ENCODE peak calls at places on chromosomes 1 and 21, in nine cellular contexts. One of them, this sample, is unnamed.

GRCh38 chr21:33884361-33885157 is 31.0 kb downstream of the ATP5PO start:
- DNase-seq in activated T-helper 9 cell treated with anti-CD3 and anti-CD28 coated beads, Interleukin-2, amount 50 U/mL, for 16 hours: no peak
- DNase-seq in H4: no peak
- DNase-seq in retina: no peak
- DNase-seq in HEK293T: no peak
- DNase-seq in B cell: no peak
- DNase-seq in naive B cell: no peak
- DNase-seq in GM04504: peak
- DNase-seq in effector memory CD8-positive, alpha-beta T cell: no peak
- DNase-seq in this sample: no peak

GRCh38 chr1:77759090-77760028 is at the start of gene USP33:
- DNase-seq in B cell: peak
- DNase-seq in HEK293T: peak
- DNase-seq in naive B cell: peak
- DNase-seq in effector memory CD8-positive, alpha-beta T cell: peak
- DNase-seq in retina: peak
- DNase-seq in activated T-helper 9 cell treated with anti-CD3 and anti-CD28 coated beads, Interleukin-2, amount 50 U/mL, for 16 hours: peak
- DNase-seq in H4: peak
- DNase-seq in GM04504: peak
- DNase-seq in this sample: peak

GRCh38 chr1:198955085-198955484 is 316.2 kb downstream of the PTPRC start:
- DNase-seq in HEK293T: no peak
- DNase-seq in GM04504: no peak
- DNase-seq in H4: no peak
- DNase-seq in effector memory CD8-positive, alpha-beta T cell: no peak
- DNase-seq in naive B cell: no peak
- DNase-seq in activated T-helper 9 cell treated with anti-CD3 and anti-CD28 coated beads, Interleukin-2, amount 50 U/mL, for 16 hours: no peak
- DNase-seq in retina: no peak
- DNase-seq in B cell: no peak
- DNase-seq in this sample: no peak

GRCh38 chr1:68198752-68199151 is 33.6 kb downstream of the WLS start:
- DNase-seq in H4: no peak
- DNase-seq in HEK293T: no peak
- DNase-seq in GM04504: no peak
- DNase-seq in naive B cell: no peak
- DNase-seq in activated T-helper 9 cell treated with anti-CD3 and anti-CD28 coated beads, Interleukin-2, amount 50 U/mL, for 16 hours: no peak
- DNase-seq in effector memory CD8-positive, alpha-beta T cell: no peak
- DNase-seq in B cell: no peak
- DNase-seq in retina: no peak
- DNase-seq in this sample: no peak

GRCh38 chr21:41914965-41915364 is 35.8 kb upstream of the PRDM15 start:
- DNase-seq in effector memory CD8-positive, alpha-beta T cell: no peak
- DNase-seq in retina: no peak
- DNase-seq in GM04504: no peak
- DNase-seq in activated T-helper 9 cell treated with anti-CD3 and anti-CD28 coated beads, Interleukin-2, amount 50 U/mL, for 16 hours: no peak
- DNase-seq in B cell: no peak
- DNase-seq in H4: no peak
- DNase-seq in HEK293T: no peak
- DNase-seq in naive B cell: no peak
- DNase-seq in this sample: no peak

GRCh38 chr1:26156285-26157038 is 2.4 kb upstream of the FAM110D start:
- DNase-seq in GM04504: no peak
- DNase-seq in HEK293T: peak
- DNase-seq in activated T-helper 9 cell treated with anti-CD3 and anti-CD28 coated beads, Interleukin-2, amount 50 U/mL, for 16 hours: no peak
- DNase-seq in naive B cell: no peak
- DNase-seq in H4: no peak
- DNase-seq in B cell: no peak
- DNase-seq in retina: peak
- DNase-seq in effector memory CD8-positive, alpha-beta T cell: no peak
- DNase-seq in this sample: no peak

GRCh38 chr1:235588916-235589515 is 60.6 kb downstream of the GNG4 start:
- DNase-seq in H4: no peak
- DNase-seq in naive B cell: no peak
- DNase-seq in B cell: no peak
- DNase-seq in activated T-helper 9 cell treated with anti-CD3 and anti-CD28 coated beads, Interleukin-2, amount 50 U/mL, for 16 hours: no peak
- DNase-seq in retina: peak
- DNase-seq in effector memory CD8-positive, alpha-beta T cell: no peak
- DNase-seq in GM04504: peak
- DNase-seq in HEK293T: no peak
- DNase-seq in this sample: no peak

GRCh38 chr1:203597386-203598040 is 29.1 kb upstream of the ATP2B4 start:
- DNase-seq in naive B cell: no peak
- DNase-seq in retina: peak
- DNase-seq in activated T-helper 9 cell treated with anti-CD3 and anti-CD28 coated beads, Interleukin-2, amount 50 U/mL, for 16 hours: no peak
- DNase-seq in HEK293T: no peak
- DNase-seq in effector memory CD8-positive, alpha-beta T cell: no peak
- DNase-seq in B cell: no peak
- DNase-seq in GM04504: no peak
- DNase-seq in H4: no peak
- DNase-seq in this sample: peak

GRCh38 chr1:39632491-39633417 is 6.7 kb downstream of the HEYL start:
- DNase-seq in naive B cell: no peak
- DNase-seq in GM04504: peak
- DNase-seq in retina: peak
- DNase-seq in B cell: no peak
- DNase-seq in H4: no peak
- DNase-seq in HEK293T: no peak
- DNase-seq in activated T-helper 9 cell treated with anti-CD3 and anti-CD28 coated beads, Interleukin-2, amount 50 U/mL, for 16 hours: no peak
- DNase-seq in effector memory CD8-positive, alpha-beta T cell: no peak
- DNase-seq in this sample: no peak

This sample was measured in NCI-H1694 treated with DMSO at 0.1 percent for 48 hours.